ENCODE peak calls at places on chromosomes 6 and 20, in six cellular contexts. One of them, this sample, is unnamed.
A peak's percentile ranks its signal among the peaks of the same experiment; 100 is the strongest.

GRCh38 chr20:10670521-10671220 is 3.1 kb downstream of the JAG1 start:
- DNase-seq in T1000: no peak
- DNase-seq in endothelial cell of umbilical vein: peak; percentile 63
- DNase-seq in left cardiac atrium: no peak
- DNase-seq in GM03348: no peak
- DNase-seq in activated T-helper 1 cell treated with Interleukin-2 at 50 U/mL for 16 hours: no peak
- DNase-seq in this sample: no peak

GRCh38 chr20:37932919-37933318 is 30.0 kb downstream of the VSTM2L start:
- DNase-seq in GM03348: no peak
- DNase-seq in endothelial cell of umbilical vein: no peak
- DNase-seq in T1000: no peak
- DNase-seq in activated T-helper 1 cell treated with Interleukin-2 at 50 U/mL for 16 hours: no peak
- DNase-seq in left cardiac atrium: no peak
- DNase-seq in this sample: no peak

GRCh38 chr6:112882381-112882780 is 535.3 kb downstream of the RFPL4B start:
- DNase-seq in endothelial cell of umbilical vein: peak; percentile 45
- DNase-seq in T1000: no peak
- DNase-seq in activated T-helper 1 cell treated with Interleukin-2 at 50 U/mL for 16 hours: no peak
- DNase-seq in GM03348: peak; percentile 24
- DNase-seq in left cardiac atrium: no peak
- DNase-seq in this sample: no peak

GRCh38 chr20:32607727-32608663 is 22.9 kb upstream of the NOL4L start:
- DNase-seq in GM03348: no peak
- DNase-seq in activated T-helper 1 cell treated with Interleukin-2 at 50 U/mL for 16 hours: no peak
- DNase-seq in T1000: no peak
- DNase-seq in endothelial cell of umbilical vein: no peak
- DNase-seq in left cardiac atrium: no peak
- DNase-seq in this sample: no peak

GRCh38 chr6:15266423-15266996 is 20.6 kb downstream of the JARID2 start:
- DNase-seq in T1000: no peak
- DNase-seq in left cardiac atrium: no peak
- DNase-seq in activated T-helper 1 cell treated with Interleukin-2 at 50 U/mL for 16 hours: no peak
- DNase-seq in GM03348: no peak
- DNase-seq in endothelial cell of umbilical vein: peak; percentile 53
- DNase-seq in this sample: no peak

GRCh38 chr6:44386929-44387345 is 569 bp upstream of the CDC5L start:
- DNase-seq in T1000: no peak
- DNase-seq in GM03348: no peak
- DNase-seq in activated T-helper 1 cell treated with Interleukin-2 at 50 U/mL for 16 hours: no peak
- DNase-seq in endothelial cell of umbilical vein: no peak
- DNase-seq in left cardiac atrium: no peak
- DNase-seq in this sample: no peak

GRCh38 chr6:46772754-46773153 is 20.4 kb upstream of the MEP1A start:
- DNase-seq in T1000: no peak
- DNase-seq in left cardiac atrium: no peak
- DNase-seq in endothelial cell of umbilical vein: no peak
- DNase-seq in activated T-helper 1 cell treated with Interleukin-2 at 50 U/mL for 16 hours: no peak
- DNase-seq in GM03348: no peak
- DNase-seq in this sample: no peak

GRCh38 chr6:117613920-117614535 is 11.7 kb upstream of the GOPC start:
- DNase-seq in left cardiac atrium: no peak
- DNase-seq in T1000: no peak
- DNase-seq in endothelial cell of umbilical vein: no peak
- DNase-seq in activated T-helper 1 cell treated with Interleukin-2 at 50 U/mL for 16 hours: no peak
- DNase-seq in GM03348: no peak
- DNase-seq in this sample: no peak

GRCh38 chr20:33518071-33518470 is 28.2 kb downstream of the CBFA2T2 start:
- DNase-seq in left cardiac atrium: no peak
- DNase-seq in activated T-helper 1 cell treated with Interleukin-2 at 50 U/mL for 16 hours: no peak
- DNase-seq in endothelial cell of umbilical vein: peak; percentile 88
- DNase-seq in T1000: no peak
- DNase-seq in GM03348: peak; percentile 26
- DNase-seq in this sample: no peak

GRCh38 chr20:60326821-60327220 is 368.6 kb downstream of the CDH26 start:
- DNase-seq in endothelial cell of umbilical vein: no peak
- DNase-seq in activated T-helper 1 cell treated with Interleukin-2 at 50 U/mL for 16 hours: no peak
- DNase-seq in T1000: no peak
- DNase-seq in left cardiac atrium: no peak
- DNase-seq in GM03348: no peak
- DNase-seq in this sample: no peak

GRCh38 chr6:42403415-42403814 is 48.3 kb downstream of the TRERF1 start:
- DNase-seq in T1000: no peak
- DNase-seq in GM03348: no peak
- DNase-seq in endothelial cell of umbilical vein: no peak
- DNase-seq in activated T-helper 1 cell treated with Interleukin-2 at 50 U/mL for 16 hours: no peak
- DNase-seq in left cardiac atrium: no peak
- DNase-seq in this sample: no peak

GRCh38 chr6:109454483-109455160 is 950 bp downstream of the MICAL1 start:
- DNase-seq in GM03348: peak; percentile 33
- DNase-seq in endothelial cell of umbilical vein: no peak
- DNase-seq in left cardiac atrium: peak; percentile 45
- DNase-seq in T1000: no peak
- DNase-seq in activated T-helper 1 cell treated with Interleukin-2 at 50 U/mL for 16 hours: peak; percentile 58
- DNase-seq in this sample: peak; percentile 60

GRCh38 chr6:142372348-142372747 is 70.5 kb downstream of the ADGRG6 start:
- DNase-seq in GM03348: no peak
- DNase-seq in T1000: no peak
- DNase-seq in left cardiac atrium: no peak
- DNase-seq in activated T-helper 1 cell treated with Interleukin-2 at 50 U/mL for 16 hours: no peak
- DNase-seq in endothelial cell of umbilical vein: peak; percentile 81
- DNase-seq in this sample: no peak

GRCh38 chr6:134878136-134878535 is 71.8 kb downstream of the ALDH8A1 start:
- DNase-seq in left cardiac atrium: no peak
- DNase-seq in activated T-helper 1 cell treated with Interleukin-2 at 50 U/mL for 16 hours: no peak
- DNase-seq in GM03348: peak; percentile 18
- DNase-seq in endothelial cell of umbilical vein: no peak
- DNase-seq in T1000: no peak
- DNase-seq in this sample: no peak

GRCh38 chr20:30985386-30985785 is 272.1 kb upstream of the DEFB115 start:
- DNase-seq in GM03348: no peak
- DNase-seq in left cardiac atrium: no peak
- DNase-seq in T1000: no peak
- DNase-seq in endothelial cell of umbilical vein: no peak
- DNase-seq in activated T-helper 1 cell treated with Interleukin-2 at 50 U/mL for 16 hours: no peak
- DNase-seq in this sample: no peak

GRCh38 chr20:63628246-63628975 is 1.5 kb upstream of the GMEB2 start:
- DNase-seq in left cardiac atrium: peak; percentile 69
- DNase-seq in T1000: peak; percentile 40
- DNase-seq in GM03348: peak; percentile 64
- DNase-seq in endothelial cell of umbilical vein: peak; percentile 83
- DNase-seq in activated T-helper 1 cell treated with Interleukin-2 at 50 U/mL for 16 hours: no peak
- DNase-seq in this sample: no peak

GRCh38 chr6:127148511-127148910 is 30.0 kb downstream of the RSPO3 start:
- DNase-seq in activated T-helper 1 cell treated with Interleukin-2 at 50 U/mL for 16 hours: no peak
- DNase-seq in left cardiac atrium: no peak
- DNase-seq in T1000: no peak
- DNase-seq in GM03348: peak; percentile 8
- DNase-seq in endothelial cell of umbilical vein: peak; percentile 29
- DNase-seq in this sample: no peak

GRCh38 chr6:70709826-70710225 is 42.1 kb downstream of the SMAP1 start:
- DNase-seq in activated T-helper 1 cell treated with Interleukin-2 at 50 U/mL for 16 hours: no peak
- DNase-seq in GM03348: peak; percentile 34
- DNase-seq in left cardiac atrium: no peak
- DNase-seq in endothelial cell of umbilical vein: no peak
- DNase-seq in T1000: no peak
- DNase-seq in this sample: no peak

GRCh38 chr6:108619431-108620197 is 58.9 kb downstream of the FOXO3 start:
- DNase-seq in endothelial cell of umbilical vein: peak; percentile 46
- DNase-seq in GM03348: no peak
- DNase-seq in T1000: no peak
- DNase-seq in left cardiac atrium: no peak
- DNase-seq in activated T-helper 1 cell treated with Interleukin-2 at 50 U/mL for 16 hours: no peak
- DNase-seq in this sample: no peak

GRCh38 chr6:85923013-85923430 is 280.3 kb upstream of the SYNCRIP start:
- DNase-seq in GM03348: peak; percentile 42
- DNase-seq in left cardiac atrium: no peak
- DNase-seq in T1000: peak; percentile 44
- DNase-seq in endothelial cell of umbilical vein: peak; percentile 53
- DNase-seq in activated T-helper 1 cell treated with Interleukin-2 at 50 U/mL for 16 hours: no peak
- DNase-seq in this sample: no peak

GRCh38 chr6:31586013-31586412 is at the start of gene LST1:
- DNase-seq in endothelial cell of umbilical vein: no peak
- DNase-seq in left cardiac atrium: peak; percentile 28
- DNase-seq in GM03348: no peak
- DNase-seq in T1000: no peak
- DNase-seq in activated T-helper 1 cell treated with Interleukin-2 at 50 U/mL for 16 hours: no peak
- DNase-seq in this sample: no peak

GRCh38 chr6:25088513-25088912 is 152.8 kb upstream of the RIPOR2 start:
- DNase-seq in GM03348: no peak
- DNase-seq in left cardiac atrium: no peak
- DNase-seq in T1000: no peak
- DNase-seq in endothelial cell of umbilical vein: peak; percentile 81
- DNase-seq in activated T-helper 1 cell treated with Interleukin-2 at 50 U/mL for 16 hours: no peak
- DNase-seq in this sample: no peak

GRCh38 chr20:6976535-6976934 is 209.0 kb downstream of the BMP2 start:
- DNase-seq in T1000: no peak
- DNase-seq in GM03348: no peak
- DNase-seq in endothelial cell of umbilical vein: no peak
- DNase-seq in activated T-helper 1 cell treated with Interleukin-2 at 50 U/mL for 16 hours: no peak
- DNase-seq in left cardiac atrium: no peak
- DNase-seq in this sample: no peak

GRCh38 chr20:54062812-54063280 is 7.5 kb downstream of the BCAS1 start:
- DNase-seq in left cardiac atrium: no peak
- DNase-seq in T1000: no peak
- DNase-seq in GM03348: peak; percentile 72
- DNase-seq in endothelial cell of umbilical vein: peak; percentile 35
- DNase-seq in activated T-helper 1 cell treated with Interleukin-2 at 50 U/mL for 16 hours: no peak
- DNase-seq in this sample: no peak